ENCODE peak calls at places on chromosomes 5 and 9, in five cellular contexts. One of them, this sample, is unnamed.

GRCh38 chr5:136033244-136033643 is 4.5 kb downstream of the TGFBI start:
- DNase-seq in IMR-90: no peak
- DNase-seq in lower lobe of right lung: no peak
- DNase-seq in spleen: peak; percentile 4
- DNase-seq in heart left ventricle: no peak
- DNase-seq in this sample: no peak

GRCh38 chr5:157842185-157842584 is 16.8 kb downstream of the CLINT1 start:
- DNase-seq in IMR-90: no peak
- DNase-seq in lower lobe of right lung: no peak
- DNase-seq in heart left ventricle: no peak
- DNase-seq in spleen: no peak
- DNase-seq in this sample: no peak

GRCh38 chr9:135990468-135991429 is 29.6 kb upstream of the UBAC1 start:
- DNase-seq in lower lobe of right lung: no peak
- DNase-seq in heart left ventricle: no peak
- DNase-seq in IMR-90: peak; percentile 47
- DNase-seq in spleen: peak; percentile 86
- DNase-seq in this sample: peak; percentile 86

GRCh38 chr9:106309925-106310324 is 553.0 kb upstream of the ZNF462 start:
- DNase-seq in IMR-90: no peak
- DNase-seq in heart left ventricle: no peak
- DNase-seq in spleen: no peak
- DNase-seq in lower lobe of right lung: no peak
- DNase-seq in this sample: no peak

GRCh38 chr9:121121582-121122087 is 46.9 kb downstream of the CNTRL start:
- DNase-seq in lower lobe of right lung: peak; percentile 99
- DNase-seq in IMR-90: peak; percentile 94
- DNase-seq in heart left ventricle: peak; percentile 97
- DNase-seq in spleen: peak; percentile 99
- DNase-seq in this sample: peak; percentile 98

GRCh38 chr5:33299621-33300208 is 141.1 kb upstream of the TARS1 start:
- DNase-seq in heart left ventricle: no peak
- DNase-seq in lower lobe of right lung: no peak
- DNase-seq in IMR-90: peak; percentile 71
- DNase-seq in spleen: no peak
- DNase-seq in this sample: no peak

GRCh38 chr9:3136999-3137675 is 293.2 kb upstream of the PUM3 start:
- DNase-seq in spleen: no peak
- DNase-seq in IMR-90: no peak
- DNase-seq in lower lobe of right lung: no peak
- DNase-seq in heart left ventricle: no peak
- DNase-seq in this sample: no peak

GRCh38 chr9:77163889-77164288 is 13.4 kb upstream of the VPS13A start:
- DNase-seq in IMR-90: peak; percentile 58
- DNase-seq in heart left ventricle: no peak
- DNase-seq in spleen: no peak
- DNase-seq in lower lobe of right lung: no peak
- DNase-seq in this sample: no peak

GRCh38 chr5:18276939-18277338 is 642.7 kb downstream of the TAF11L14 start:
- DNase-seq in IMR-90: no peak
- DNase-seq in spleen: no peak
- DNase-seq in lower lobe of right lung: no peak
- DNase-seq in heart left ventricle: no peak
- DNase-seq in this sample: no peak

GRCh38 chr5:31185951-31186350 is 7.5 kb upstream of the CDH6 start:
- DNase-seq in spleen: no peak
- DNase-seq in lower lobe of right lung: no peak
- DNase-seq in heart left ventricle: no peak
- DNase-seq in IMR-90: no peak
- DNase-seq in this sample: no peak

GRCh38 chr5:137304227-137304874 is 194.8 kb downstream of the SPOCK1 start:
- DNase-seq in spleen: no peak
- DNase-seq in IMR-90: no peak
- DNase-seq in lower lobe of right lung: no peak
- DNase-seq in heart left ventricle: peak; percentile 41
- DNase-seq in this sample: no peak

GRCh38 chr9:16809912-16810610 is 60.4 kb downstream of the BNC2 start:
- DNase-seq in spleen: no peak
- DNase-seq in heart left ventricle: no peak
- DNase-seq in IMR-90: no peak
- DNase-seq in lower lobe of right lung: no peak
- DNase-seq in this sample: no peak

GRCh38 chr9:15837079-15837679 is 284.3 kb downstream of the CCDC171 start:
- DNase-seq in spleen: no peak
- DNase-seq in heart left ventricle: no peak
- DNase-seq in lower lobe of right lung: no peak
- DNase-seq in IMR-90: peak; percentile 65
- DNase-seq in this sample: no peak

GRCh38 chr5:83471405-83472212 is at the start of gene VCAN:
- DNase-seq in lower lobe of right lung: peak; percentile 60
- DNase-seq in heart left ventricle: peak; percentile 74
- DNase-seq in IMR-90: peak; percentile 82
- DNase-seq in spleen: peak; percentile 69
- DNase-seq in this sample: peak; percentile 90

GRCh38 chr9:128124873-128125574 is 2.5 kb downstream of the PTGES2 start:
- DNase-seq in IMR-90: peak; percentile 45
- DNase-seq in spleen: peak; percentile 81
- DNase-seq in heart left ventricle: peak; percentile 66
- DNase-seq in lower lobe of right lung: peak; percentile 76
- DNase-seq in this sample: peak; percentile 83

GRCh38 chr5:123549256-123549904 is 37.4 kb downstream of the CSNK1G3 start:
- DNase-seq in IMR-90: no peak
- DNase-seq in lower lobe of right lung: no peak
- DNase-seq in heart left ventricle: no peak
- DNase-seq in spleen: no peak
- DNase-seq in this sample: no peak

GRCh38 chr9:100437860-100438805 is 11.2 kb downstream of the MSANTD3 start:
- DNase-seq in spleen: no peak
- DNase-seq in IMR-90: peak; percentile 78
- DNase-seq in heart left ventricle: peak; percentile 50
- DNase-seq in lower lobe of right lung: peak; percentile 48
- DNase-seq in this sample: peak; percentile 75

GRCh38 chr5:179969110-179969509 is 61.4 kb upstream of the TBC1D9B start:
- DNase-seq in lower lobe of right lung: no peak
- DNase-seq in IMR-90: no peak
- DNase-seq in heart left ventricle: no peak
- DNase-seq in spleen: no peak
- DNase-seq in this sample: no peak

GRCh38 chr5:72921886-72922285 is 34.0 kb upstream of the FCHO2 start:
- DNase-seq in spleen: no peak
- DNase-seq in heart left ventricle: no peak
- DNase-seq in lower lobe of right lung: no peak
- DNase-seq in IMR-90: no peak
- DNase-seq in this sample: no peak

GRCh38 chr9:5786370-5787127 is 46.4 kb downstream of the ERMP1 start:
- DNase-seq in spleen: no peak
- DNase-seq in lower lobe of right lung: no peak
- DNase-seq in IMR-90: peak; percentile 61
- DNase-seq in heart left ventricle: no peak
- DNase-seq in this sample: no peak

GRCh38 chr9:96061293-96061987 is 185.9 kb downstream of the ERCC6L2 start:
- DNase-seq in spleen: no peak
- DNase-seq in IMR-90: peak; percentile 41
- DNase-seq in lower lobe of right lung: no peak
- DNase-seq in heart left ventricle: no peak
- DNase-seq in this sample: peak; percentile 80

GRCh38 chr5:154559398-154560276 is 81.6 kb upstream of the HAND1 start:
- DNase-seq in heart left ventricle: no peak
- DNase-seq in IMR-90: no peak
- DNase-seq in lower lobe of right lung: no peak
- DNase-seq in spleen: no peak
- DNase-seq in this sample: no peak

GRCh38 chr9:124766815-124767554 is 4.1 kb downstream of the NR6A1 start:
- DNase-seq in heart left ventricle: no peak
- DNase-seq in IMR-90: no peak
- DNase-seq in spleen: no peak
- DNase-seq in lower lobe of right lung: no peak
- DNase-seq in this sample: no peak

GRCh38 chr5:98763001-98763630 is 10.3 kb upstream of the RGMB start:
- DNase-seq in lower lobe of right lung: no peak
- DNase-seq in heart left ventricle: no peak
- DNase-seq in IMR-90: peak; percentile 93
- DNase-seq in spleen: no peak
- DNase-seq in this sample: no peak

GRCh38 chr9:35689601-35690446 is at the start of gene TPM2:
- DNase-seq in heart left ventricle: peak; percentile 91
- DNase-seq in spleen: no peak
- DNase-seq in lower lobe of right lung: peak; percentile 56
- DNase-seq in IMR-90: peak; percentile 90
- DNase-seq in this sample: peak; percentile 96

GRCh38 chr9:35757527-35758275 is 3.6 kb upstream of the MSMP start:
- DNase-seq in lower lobe of right lung: peak; percentile 56
- DNase-seq in IMR-90: no peak
- DNase-seq in heart left ventricle: peak; percentile 48
- DNase-seq in spleen: no peak
- DNase-seq in this sample: no peak

GRCh38 chr9:121830441-121831140 is 179.2 kb downstream of the DAB2IP start:
- DNase-seq in heart left ventricle: no peak
- DNase-seq in IMR-90: no peak
- DNase-seq in lower lobe of right lung: no peak
- DNase-seq in spleen: no peak
- DNase-seq in this sample: no peak

GRCh38 chr5:91072891-91073290 is 310.2 kb downstream of the ARRDC3 start:
- DNase-seq in IMR-90: peak; percentile 80
- DNase-seq in lower lobe of right lung: no peak
- DNase-seq in heart left ventricle: no peak
- DNase-seq in spleen: no peak
- DNase-seq in this sample: no peak

GRCh38 chr9:105510024-105510423 is 47.9 kb upstream of the FKTN start:
- DNase-seq in heart left ventricle: no peak
- DNase-seq in lower lobe of right lung: no peak
- DNase-seq in spleen: no peak
- DNase-seq in IMR-90: peak; percentile 89
- DNase-seq in this sample: no peak

GRCh38 chr5:14413331-14413750 is 168.3 kb upstream of the OTULINL start:
- DNase-seq in IMR-90: peak; percentile 63
- DNase-seq in lower lobe of right lung: no peak
- DNase-seq in heart left ventricle: no peak
- DNase-seq in spleen: no peak
- DNase-seq in this sample: no peak

GRCh38 chr5:14414007-14414406 is 167.6 kb upstream of the OTULINL start:
- DNase-seq in heart left ventricle: no peak
- DNase-seq in lower lobe of right lung: no peak
- DNase-seq in IMR-90: no peak
- DNase-seq in spleen: no peak
- DNase-seq in this sample: no peak

GRCh38 chr5:14407746-14408175 is 173.8 kb upstream of the OTULINL start:
- DNase-seq in spleen: no peak
- DNase-seq in lower lobe of right lung: no peak
- DNase-seq in IMR-90: no peak
- DNase-seq in heart left ventricle: peak; percentile 42
- DNase-seq in this sample: no peak

GRCh38 chr5:14410068-14410941 is 171.3 kb upstream of the OTULINL start:
- DNase-seq in IMR-90: no peak
- DNase-seq in spleen: no peak
- DNase-seq in heart left ventricle: no peak
- DNase-seq in lower lobe of right lung: no peak
- DNase-seq in this sample: no peak

GRCh38 chr5:14410942-14411258 is 170.7 kb upstream of the OTULINL start:
- DNase-seq in heart left ventricle: no peak
- DNase-seq in spleen: no peak
- DNase-seq in lower lobe of right lung: no peak
- DNase-seq in IMR-90: no peak
- DNase-seq in this sample: no peak
- H3K36me3 ChIP-seq in heart left ventricle: peaks cover 62% of the 10 kb centered on the region
- H3K36me3 ChIP-seq in spleen: peaks cover 35% of the 10 kb centered on the region
- H3K36me3 ChIP-seq in lower lobe of right lung: peaks cover 100% of the 10 kb centered on the region
- H3K36me3 ChIP-seq in IMR-90: peaks cover 78% of the 10 kb centered on the region
- H3K36me3 ChIP-seq in this sample: peaks cover 2% of the 10 kb centered on the region

DNA sequence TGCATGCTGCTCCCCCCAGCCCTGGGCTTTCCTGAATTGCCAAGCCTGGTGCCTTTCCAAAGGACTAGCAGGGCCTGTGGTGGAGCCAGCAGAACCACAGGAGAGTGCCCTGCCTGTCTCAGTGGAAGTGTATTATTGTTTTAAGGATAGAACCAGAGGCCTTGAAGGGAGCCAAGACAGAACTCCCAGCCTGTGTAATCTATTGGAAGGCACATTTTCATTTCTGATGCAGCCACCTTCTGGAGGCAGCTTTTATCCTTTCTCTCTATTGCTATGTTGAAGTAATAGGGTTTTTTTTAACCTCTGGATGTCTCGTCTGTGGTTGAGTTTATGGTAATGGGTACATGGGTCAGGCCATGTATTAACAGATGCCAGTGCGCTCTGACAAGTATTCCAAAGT is 29.3 kb downstream of the RNF44 start:
- DNase-seq in heart left ventricle: no peak
- DNase-seq in spleen: no peak
- DNase-seq in IMR-90: no peak
- DNase-seq in lower lobe of right lung: no peak
- DNase-seq in this sample: no peak
- H3K36me3 ChIP-seq in heart left ventricle: peaks cover 59% of the 10 kb centered on the region
- H3K36me3 ChIP-seq in spleen: peaks cover 58% of the 10 kb centered on the region
- H3K36me3 ChIP-seq in IMR-90: peaks cover 36% of the 10 kb centered on the region
- H3K36me3 ChIP-seq in lower lobe of right lung: peaks cover 73% of the 10 kb centered on the region
- H3K36me3 ChIP-seq in this sample: peaks cover 11% of the 10 kb centered on the region

DNA sequence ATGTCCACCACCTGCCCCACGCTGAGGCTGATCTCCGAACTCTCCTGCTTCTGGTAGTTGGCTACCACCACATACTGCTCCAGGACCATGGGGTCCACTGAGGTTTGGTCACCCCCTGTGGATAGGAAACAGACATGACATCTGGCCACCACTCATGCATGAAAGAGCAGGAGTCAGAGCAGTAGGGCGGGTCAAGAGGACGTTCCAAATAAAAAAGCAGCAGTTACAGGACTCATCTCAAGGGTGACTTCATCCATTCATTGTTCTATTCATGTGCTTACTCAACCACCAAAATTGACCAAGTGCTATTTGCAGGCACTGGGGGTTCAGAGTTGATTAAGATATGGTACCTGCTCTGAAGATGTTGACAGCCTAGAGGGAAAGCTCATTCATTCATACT is 79.2 kb upstream of the UBTD2 start:
- DNase-seq in IMR-90: peak; percentile 31
- DNase-seq in heart left ventricle: no peak
- DNase-seq in lower lobe of right lung: no peak
- DNase-seq in spleen: no peak
- DNase-seq in this sample: no peak
- H3K36me3 ChIP-seq in IMR-90: peaks cover 40% of the 10 kb centered on the region
- H3K36me3 ChIP-seq in heart left ventricle: peaks cover 8% of the 10 kb centered on the region
- H3K36me3 ChIP-seq in lower lobe of right lung: peaks cover 35% of the 10 kb centered on the region
- H3K36me3 ChIP-seq in spleen: no peaks in the 10 kb centered on the region
- H3K36me3 ChIP-seq in this sample: no peaks in the 10 kb centered on the region

GRCh38 chr9:130608554-130609122 is 29.3 kb downstream of the FUBP3 start:
- DNase-seq in IMR-90: no peak
- DNase-seq in spleen: no peak
- DNase-seq in lower lobe of right lung: no peak
- DNase-seq in heart left ventricle: no peak
- DNase-seq in this sample: no peak

GRCh38 chr9:130607640-130608420 is 28.5 kb downstream of the FUBP3 start:
- DNase-seq in spleen: no peak
- DNase-seq in lower lobe of right lung: no peak
- DNase-seq in IMR-90: peak; percentile 67
- DNase-seq in heart left ventricle: no peak
- DNase-seq in this sample: no peak

GRCh38 chr9:130616451-130616850 is 37.1 kb downstream of the FUBP3 start:
- DNase-seq in lower lobe of right lung: no peak
- DNase-seq in heart left ventricle: no peak
- DNase-seq in spleen: no peak
- DNase-seq in IMR-90: no peak
- DNase-seq in this sample: no peak

GRCh38 chr9:130606887-130607582 is 27.7 kb downstream of the FUBP3 start:
- DNase-seq in heart left ventricle: no peak
- DNase-seq in IMR-90: peak; percentile 25
- DNase-seq in lower lobe of right lung: no peak
- DNase-seq in spleen: no peak
- DNase-seq in this sample: no peak

GRCh38 chr9:130610862-130611689 is 31.7 kb downstream of the FUBP3 start:
- DNase-seq in IMR-90: peak; percentile 20
- DNase-seq in heart left ventricle: peak; percentile 41
- DNase-seq in spleen: no peak
- DNase-seq in lower lobe of right lung: no peak
- DNase-seq in this sample: no peak
- H3K36me3 ChIP-seq in IMR-90: peaks cover 41% of the 10 kb centered on the region
- H3K36me3 ChIP-seq in heart left ventricle: peaks cover 34% of the 10 kb centered on the region
- H3K36me3 ChIP-seq in spleen: peaks cover 67% of the 10 kb centered on the region
- H3K36me3 ChIP-seq in lower lobe of right lung: peaks cover 85% of the 10 kb centered on the region
- H3K36me3 ChIP-seq in this sample: peaks cover 3% of the 10 kb centered on the region